ENCODE peak calls at places on chromosomes 3 and 15, in ten cellular contexts. One of them, this sample, is unnamed.

GRCh38 chr15:52146261-52146660 is 33.7 kb upstream of the BCL2L10 start:
- DNase-seq in endothelial cell of umbilical vein: no peak
- DNase-seq in ovary: no peak
- DNase-seq in upper lobe of right lung: no peak
- DNase-seq in mammary epithelial cell: no peak
- DNase-seq in GM06990: no peak
- DNase-seq in kidney epithelial cell: no peak
- DNase-seq in adrenal gland: no peak
- DNase-seq in lower leg skin: no peak
- DNase-seq in Peyer's patch: no peak
- DNase-seq in this sample: no peak

GRCh38 chr3:145182196-145182911 is 978.6 kb downstream of the PLOD2 start:
- DNase-seq in GM06990: no peak
- DNase-seq in upper lobe of right lung: no peak
- DNase-seq in mammary epithelial cell: no peak
- DNase-seq in adrenal gland: no peak
- DNase-seq in Peyer's patch: no peak
- DNase-seq in ovary: no peak
- DNase-seq in lower leg skin: no peak
- DNase-seq in endothelial cell of umbilical vein: peak
- DNase-seq in kidney epithelial cell: no peak
- DNase-seq in this sample: no peak

GRCh38 chr3:99579246-99579645 is 59.1 kb upstream of the COL8A1 start:
- DNase-seq in Peyer's patch: no peak
- DNase-seq in GM06990: no peak
- DNase-seq in upper lobe of right lung: no peak
- DNase-seq in ovary: no peak
- DNase-seq in endothelial cell of umbilical vein: peak
- DNase-seq in lower leg skin: no peak
- DNase-seq in kidney epithelial cell: peak
- DNase-seq in mammary epithelial cell: peak
- DNase-seq in adrenal gland: no peak
- DNase-seq in this sample: peak

GRCh38 chr15:35141743-35142356 is 56.8 kb upstream of the NANOGP8 start:
- DNase-seq in upper lobe of right lung: no peak
- DNase-seq in lower leg skin: no peak
- DNase-seq in kidney epithelial cell: peak
- DNase-seq in ovary: no peak
- DNase-seq in endothelial cell of umbilical vein: no peak
- DNase-seq in GM06990: no peak
- DNase-seq in adrenal gland: no peak
- DNase-seq in mammary epithelial cell: peak
- DNase-seq in Peyer's patch: no peak
- DNase-seq in this sample: no peak

GRCh38 chr3:171833775-171834460 is 9.2 kb upstream of the TMEM212 start:
- DNase-seq in kidney epithelial cell: no peak
- DNase-seq in endothelial cell of umbilical vein: peak
- DNase-seq in mammary epithelial cell: no peak
- DNase-seq in ovary: no peak
- DNase-seq in adrenal gland: no peak
- DNase-seq in lower leg skin: no peak
- DNase-seq in Peyer's patch: no peak
- DNase-seq in GM06990: no peak
- DNase-seq in upper lobe of right lung: no peak
- DNase-seq in this sample: no peak

GRCh38 chr3:94414412-94414811 is 351.6 kb downstream of the NSUN3 start:
- DNase-seq in ovary: no peak
- DNase-seq in endothelial cell of umbilical vein: peak
- DNase-seq in kidney epithelial cell: no peak
- DNase-seq in upper lobe of right lung: no peak
- DNase-seq in adrenal gland: no peak
- DNase-seq in mammary epithelial cell: no peak
- DNase-seq in GM06990: no peak
- DNase-seq in lower leg skin: no peak
- DNase-seq in Peyer's patch: no peak
- DNase-seq in this sample: no peak

GRCh38 chr3:86245360-86245759 is 745.6 kb downstream of the VGLL3 start:
- DNase-seq in lower leg skin: no peak
- DNase-seq in mammary epithelial cell: no peak
- DNase-seq in upper lobe of right lung: no peak
- DNase-seq in adrenal gland: no peak
- DNase-seq in endothelial cell of umbilical vein: no peak
- DNase-seq in Peyer's patch: no peak
- DNase-seq in GM06990: no peak
- DNase-seq in kidney epithelial cell: no peak
- DNase-seq in ovary: no peak
- DNase-seq in this sample: no peak

GRCh38 chr3:106247902-106248684 is 379.3 kb upstream of the CBLB start:
- DNase-seq in mammary epithelial cell: no peak
- DNase-seq in lower leg skin: no peak
- DNase-seq in ovary: no peak
- DNase-seq in upper lobe of right lung: no peak
- DNase-seq in GM06990: peak
- DNase-seq in endothelial cell of umbilical vein: no peak
- DNase-seq in adrenal gland: no peak
- DNase-seq in Peyer's patch: no peak
- DNase-seq in kidney epithelial cell: peak
- DNase-seq in this sample: no peak

GRCh38 chr3:160637081-160637480 is 39.9 kb upstream of the ARL14 start:
- DNase-seq in mammary epithelial cell: peak
- DNase-seq in kidney epithelial cell: no peak
- DNase-seq in adrenal gland: no peak
- DNase-seq in ovary: no peak
- DNase-seq in Peyer's patch: no peak
- DNase-seq in GM06990: no peak
- DNase-seq in endothelial cell of umbilical vein: no peak
- DNase-seq in lower leg skin: no peak
- DNase-seq in upper lobe of right lung: no peak
- DNase-seq in this sample: no peak

GRCh38 chr3:9622438-9622837 is 26.9 kb upstream of the MTMR14 start:
- DNase-seq in lower leg skin: no peak
- DNase-seq in endothelial cell of umbilical vein: no peak
- DNase-seq in upper lobe of right lung: no peak
- DNase-seq in ovary: no peak
- DNase-seq in kidney epithelial cell: no peak
- DNase-seq in Peyer's patch: no peak
- DNase-seq in mammary epithelial cell: no peak
- DNase-seq in adrenal gland: no peak
- DNase-seq in GM06990: no peak
- DNase-seq in this sample: no peak

GRCh38 chr15:59524331-59524731 is 86.3 kb downstream of the FAM81A start:
- DNase-seq in mammary epithelial cell: no peak
- DNase-seq in Peyer's patch: no peak
- DNase-seq in adrenal gland: no peak
- DNase-seq in kidney epithelial cell: no peak
- DNase-seq in upper lobe of right lung: no peak
- DNase-seq in ovary: no peak
- DNase-seq in lower leg skin: no peak
- DNase-seq in GM06990: no peak
- DNase-seq in endothelial cell of umbilical vein: no peak
- DNase-seq in this sample: no peak

GRCh38 chr15:92636950-92637481 is 18.6 kb downstream of the FAM174B start:
- DNase-seq in kidney epithelial cell: no peak
- DNase-seq in mammary epithelial cell: peak
- DNase-seq in GM06990: peak
- DNase-seq in adrenal gland: no peak
- DNase-seq in lower leg skin: no peak
- DNase-seq in endothelial cell of umbilical vein: no peak
- DNase-seq in Peyer's patch: no peak
- DNase-seq in ovary: no peak
- DNase-seq in upper lobe of right lung: peak
- DNase-seq in this sample: no peak

GRCh38 chr15:79969175-79969574 is 1.8 kb downstream of the BCL2A1 start:
- DNase-seq in ovary: no peak
- DNase-seq in Peyer's patch: no peak
- DNase-seq in endothelial cell of umbilical vein: no peak
- DNase-seq in kidney epithelial cell: no peak
- DNase-seq in GM06990: no peak
- DNase-seq in mammary epithelial cell: no peak
- DNase-seq in adrenal gland: no peak
- DNase-seq in upper lobe of right lung: no peak
- DNase-seq in lower leg skin: no peak
- DNase-seq in this sample: no peak
- H3K4me3 ChIP-seq in ovary: no peak
- H3K4me3 ChIP-seq in Peyer's patch: no peak
- H3K4me3 ChIP-seq in endothelial cell of umbilical vein: no peak
- H3K4me3 ChIP-seq in kidney epithelial cell: no peak
- H3K4me3 ChIP-seq in GM06990: peak
- H3K4me3 ChIP-seq in mammary epithelial cell: no peak
- H3K4me3 ChIP-seq in adrenal gland: no peak
- H3K4me3 ChIP-seq in upper lobe of right lung: peak
- H3K4me3 ChIP-seq in lower leg skin: no peak
- H3K4me3 ChIP-seq in this sample: no peak

GRCh38 chr15:31237042-31237324 is 89.7 kb upstream of the KLF13 start:
- DNase-seq in Peyer's patch: no peak
- DNase-seq in mammary epithelial cell: no peak
- DNase-seq in upper lobe of right lung: no peak
- DNase-seq in kidney epithelial cell: no peak
- DNase-seq in endothelial cell of umbilical vein: no peak
- DNase-seq in lower leg skin: no peak
- DNase-seq in GM06990: no peak
- DNase-seq in ovary: no peak
- DNase-seq in adrenal gland: no peak
- DNase-seq in this sample: no peak

GRCh38 chr15:31238369-31238768 is 88.3 kb upstream of the KLF13 start:
- DNase-seq in mammary epithelial cell: no peak
- DNase-seq in ovary: no peak
- DNase-seq in Peyer's patch: no peak
- DNase-seq in lower leg skin: no peak
- DNase-seq in kidney epithelial cell: no peak
- DNase-seq in GM06990: no peak
- DNase-seq in endothelial cell of umbilical vein: no peak
- DNase-seq in upper lobe of right lung: no peak
- DNase-seq in adrenal gland: no peak
- DNase-seq in this sample: no peak

GRCh38 chr15:31235298-31236183 is 91.1 kb upstream of the KLF13 start:
- DNase-seq in endothelial cell of umbilical vein: no peak
- DNase-seq in kidney epithelial cell: no peak
- DNase-seq in upper lobe of right lung: no peak
- DNase-seq in lower leg skin: no peak
- DNase-seq in adrenal gland: peak
- DNase-seq in mammary epithelial cell: no peak
- DNase-seq in GM06990: no peak
- DNase-seq in Peyer's patch: no peak
- DNase-seq in ovary: peak
- DNase-seq in this sample: no peak

GRCh38 chr15:31236184-31237041 is 90.2 kb upstream of the KLF13 start:
- DNase-seq in mammary epithelial cell: peak
- DNase-seq in endothelial cell of umbilical vein: peak
- DNase-seq in upper lobe of right lung: peak
- DNase-seq in kidney epithelial cell: peak
- DNase-seq in ovary: peak
- DNase-seq in lower leg skin: peak
- DNase-seq in GM06990: peak
- DNase-seq in Peyer's patch: no peak
- DNase-seq in adrenal gland: peak
- DNase-seq in this sample: peak

GRCh38 chr15:31234815-31235214 is 91.8 kb upstream of the KLF13 start:
- DNase-seq in upper lobe of right lung: no peak
- DNase-seq in adrenal gland: no peak
- DNase-seq in mammary epithelial cell: no peak
- DNase-seq in kidney epithelial cell: no peak
- DNase-seq in lower leg skin: no peak
- DNase-seq in GM06990: no peak
- DNase-seq in endothelial cell of umbilical vein: no peak
- DNase-seq in Peyer's patch: no peak
- DNase-seq in ovary: no peak
- DNase-seq in this sample: no peak
- H3K4me3 ChIP-seq in upper lobe of right lung: no peak
- H3K4me3 ChIP-seq in adrenal gland: no peak
- H3K4me3 ChIP-seq in mammary epithelial cell: no peak
- H3K4me3 ChIP-seq in kidney epithelial cell: no peak
- H3K4me3 ChIP-seq in lower leg skin: no peak
- H3K4me3 ChIP-seq in GM06990: no peak
- H3K4me3 ChIP-seq in endothelial cell of umbilical vein: no peak
- H3K4me3 ChIP-seq in Peyer's patch: no peak
- H3K4me3 ChIP-seq in ovary: no peak
- H3K4me3 ChIP-seq in this sample: no peak

DNA sequence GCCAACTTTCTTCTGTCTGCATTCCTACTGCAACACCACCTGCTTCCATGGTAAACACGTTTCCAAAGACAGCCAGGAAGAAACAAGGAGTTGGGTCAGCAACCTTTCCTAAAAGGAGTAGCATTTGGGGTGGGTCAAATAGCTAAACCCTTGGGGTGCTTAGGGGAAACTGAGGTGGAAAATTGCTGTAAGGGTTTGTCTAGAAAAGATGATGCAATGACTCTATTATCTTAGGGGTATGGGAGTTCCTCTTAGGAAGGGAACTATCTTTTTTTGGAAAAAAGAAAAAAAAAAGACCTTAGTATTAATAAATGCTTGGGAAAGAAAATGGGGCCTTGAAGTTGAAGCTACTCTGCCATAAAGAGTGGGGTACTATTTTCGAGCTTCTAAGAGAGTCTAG is 86.1 kb upstream of the POMGNT2 start:
- DNase-seq in GM06990: no peak
- DNase-seq in endothelial cell of umbilical vein: no peak
- DNase-seq in upper lobe of right lung: no peak
- DNase-seq in kidney epithelial cell: no peak
- DNase-seq in Peyer's patch: no peak
- DNase-seq in adrenal gland: no peak
- DNase-seq in mammary epithelial cell: no peak
- DNase-seq in ovary: no peak
- DNase-seq in lower leg skin: no peak
- DNase-seq in this sample: no peak
- H3K4me3 ChIP-seq in GM06990: no peak
- H3K4me3 ChIP-seq in endothelial cell of umbilical vein: no peak
- H3K4me3 ChIP-seq in upper lobe of right lung: no peak
- H3K4me3 ChIP-seq in kidney epithelial cell: no peak
- H3K4me3 ChIP-seq in Peyer's patch: no peak
- H3K4me3 ChIP-seq in adrenal gland: no peak
- H3K4me3 ChIP-seq in mammary epithelial cell: no peak
- H3K4me3 ChIP-seq in ovary: no peak
- H3K4me3 ChIP-seq in lower leg skin: no peak
- H3K4me3 ChIP-seq in this sample: no peak

GRCh38 chr3:128054363-128054762 is 2.1 kb downstream of the SEC61A1 start:
- DNase-seq in mammary epithelial cell: peak
- DNase-seq in GM06990: no peak
- DNase-seq in endothelial cell of umbilical vein: peak
- DNase-seq in adrenal gland: peak
- DNase-seq in ovary: no peak
- DNase-seq in upper lobe of right lung: no peak
- DNase-seq in kidney epithelial cell: no peak
- DNase-seq in Peyer's patch: no peak
- DNase-seq in lower leg skin: no peak
- DNase-seq in this sample: peak
- H3K4me3 ChIP-seq in mammary epithelial cell: peak
- H3K4me3 ChIP-seq in GM06990: peak
- H3K4me3 ChIP-seq in endothelial cell of umbilical vein: peak
- H3K4me3 ChIP-seq in adrenal gland: peak
- H3K4me3 ChIP-seq in ovary: no peak
- H3K4me3 ChIP-seq in upper lobe of right lung: peak
- H3K4me3 ChIP-seq in kidney epithelial cell: no peak
- H3K4me3 ChIP-seq in Peyer's patch: no peak
- H3K4me3 ChIP-seq in lower leg skin: no peak
- H3K4me3 ChIP-seq in this sample: peak

GRCh38 chr3:53163459-53164387 is 2.7 kb downstream of the PRKCD start:
- DNase-seq in lower leg skin: no peak
- DNase-seq in mammary epithelial cell: no peak
- DNase-seq in kidney epithelial cell: no peak
- DNase-seq in adrenal gland: no peak
- DNase-seq in Peyer's patch: no peak
- DNase-seq in endothelial cell of umbilical vein: no peak
- DNase-seq in upper lobe of right lung: no peak
- DNase-seq in ovary: no peak
- DNase-seq in GM06990: no peak
- DNase-seq in this sample: no peak
- H3K4me3 ChIP-seq in lower leg skin: no peak
- H3K4me3 ChIP-seq in mammary epithelial cell: no peak
- H3K4me3 ChIP-seq in kidney epithelial cell: no peak
- H3K4me3 ChIP-seq in adrenal gland: peak
- H3K4me3 ChIP-seq in Peyer's patch: no peak
- H3K4me3 ChIP-seq in endothelial cell of umbilical vein: no peak
- H3K4me3 ChIP-seq in upper lobe of right lung: peak
- H3K4me3 ChIP-seq in ovary: no peak
- H3K4me3 ChIP-seq in GM06990: peak
- H3K4me3 ChIP-seq in this sample: no peak